ENCODE peak calls at places on chromosomes 11 and 22, in four cellular contexts. N is neural progenitor cell, P is small intestine, G is adipocyte. K is an unnamed sample.

GRCh38 chr11:70205049-70205725 is 2.1 kb downstream of the FADD start:
- DNase-seq in N (no peak), G (no peak), P (no peak), K (peak; percentile 22)

GRCh38 chr11:16226245-16226644 is 130.1 kb downstream of the SOX6 start:
- DNase-seq in N (no peak), P (peak; percentile 78), G (peak; percentile 32), K (no peak)

GRCh38 chr22:25420925-25421904 is 143.3 kb upstream of the GRK3 start:
- DNase-seq in G (no peak), P (no peak), N (peak; percentile 69), K (no peak)

GRCh38 chr11:117900720-117901440 is 24.4 kb upstream of the FXYD6 start:
- DNase-seq in P (no peak), G (no peak), N (no peak), K (no peak)

GRCh38 chr11:84419576-84419975 is 1133.4 kb upstream of the CCDC90B start:
- DNase-seq in N (peak; percentile 84), G (no peak), P (no peak), K (no peak)

GRCh38 chr11:116472661-116473060 is 300.1 kb downstream of the BUD13 start:
- DNase-seq in P (no peak), G (no peak), N (no peak), K (no peak)

GRCh38 chr11:76694664-76695063 is 24.1 kb upstream of the LRRC32 start:
- DNase-seq in N (no peak), P (no peak), G (peak; percentile 67), K (no peak)

GRCh38 chr22:43643362-43643761 is 168.7 kb downstream of the EFCAB6 start:
- DNase-seq in P (peak; percentile 14), G (no peak), N (no peak), K (no peak)

GRCh38 chr11:113505541-113506375 is 30.6 kb upstream of the DRD2 start:
- DNase-seq in N (peak; percentile 33), G (peak; percentile 2), P (peak; percentile 18), K (no peak)

GRCh38 chr22:30481711-30482110 is 9.9 kb upstream of the SEC14L3 start:
- DNase-seq in N (no peak), P (no peak), G (no peak), K (no peak)

GRCh38 chr11:68329993-68330699 is 17.8 kb downstream of the LRP5 start:
- DNase-seq in G (peak; percentile 35), P (no peak), N (no peak), K (no peak)

GRCh38 chr22:37544955-37545702 is 15.2 kb upstream of the CDC42EP1 start:
- DNase-seq in G (peak; percentile 89), P (peak; percentile 83), N (peak; percentile 83), K (peak; percentile 82)

GRCh38 chr11:27055065-27055682 is 14.6 kb downstream of the BBOX1 start:
- DNase-seq in P (peak; percentile 89), N (no peak), G (no peak), K (no peak)

GRCh38 chr22:25219948-25220442 is 556 bp downstream of the CRYBB2 start:
- DNase-seq in N (no peak), G (no peak), P (no peak), K (no peak)

GRCh38 chr11:109604506-109604905 is 182.5 kb downstream of the C11orf87 start:
- DNase-seq in N (no peak), G (no peak), P (no peak), K (no peak)

GRCh38 chr11:2582958-2583604 is 116.7 kb downstream of the KCNQ1OT1 start:
- DNase-seq in N (no peak), G (no peak), P (no peak), K (peak; percentile 26)

GRCh38 chr11:2444301-2445106 is at the start of the genes KCNQ1 and TRPM5:
- DNase-seq in G (peak; percentile 7), N (peak; percentile 89), P (peak; percentile 81), K (peak; percentile 76)

GRCh38 chr11:63663809-63664208 is 7.4 kb downstream of the ATL3 start:
- DNase-seq in N (no peak), G (peak; percentile 71), P (no peak), K (no peak)

GRCh38 chr22:16955678-16956210 is 52.3 kb downstream of the GAB4 start:
- DNase-seq in G (no peak), N (no peak), P (no peak), K (no peak)

GRCh38 chr22:37221424-37222336 is 9.4 kb upstream of the SSTR3 start:
- DNase-seq in N (no peak), P (no peak), G (no peak), K (no peak)

GRCh38 chr22:37802310-37803194 is 5.2 kb upstream of the GCAT start:
- DNase-seq in N (peak; percentile 90), G (peak; percentile 76), P (peak; percentile 57), K (peak; percentile 79)

GRCh38 chr11:91653091-91653754 is 571.4 kb upstream of the FAT3 start:
- DNase-seq in N (no peak), G (no peak), P (no peak), K (no peak)

GRCh38 chr11:25702417-25702816 is 629.5 kb upstream of the ANO3 start:
- DNase-seq in G (no peak), N (no peak), P (no peak), K (no peak)

GRCh38 chr11:127651888-127652221 is 651.3 kb upstream of the KIRREL3 start:
- DNase-seq in N (no peak), G (peak; percentile 1), P (no peak), K (no peak)

GRCh38 chr22:22080270-22080669 is 97.7 kb upstream of the TOP3B start:
- DNase-seq in N (no peak), G (no peak), P (no peak), K (no peak)

GRCh38 chr11:102807921-102808320 is 10.0 kb upstream of the MMP1 start:
- DNase-seq in P (peak; percentile 28), G (no peak), N (peak; percentile 77), K (no peak)

GRCh38 chr22:36741204-36741793 is 34.6 kb downstream of the IFT27 start:
- DNase-seq in N (peak; percentile 30), G (no peak), P (no peak), K (no peak)

GRCh38 chr11:6404341-6405038 is 14.2 kb downstream of the SMPD1 start:
- DNase-seq in N (peak; percentile 60), G (peak; percentile 17), P (peak; percentile 27), K (no peak)

GRCh38 chr11:3835100-3835485 is 5.7 kb downstream of the RHOG start:
- DNase-seq in N (no peak), P (peak; percentile 92), G (no peak), K (peak; percentile 44)

GRCh38 chr11:47726878-47727514 is 11.8 kb upstream of the AGBL2 start:
- DNase-seq in N (no peak), G (no peak), P (no peak), K (no peak)
- H3K36me3 ChIP-seq in N (peaks cover 38% of the 10 kb centered on the region), G (peaks cover 94% of the 10 kb centered on the region), P (peaks cover 33% of the 10 kb centered on the region), K (peaks cover 9% of the 10 kb centered on the region)

GRCh38 chr11:124751391-124751740 is 689 bp downstream of the VSIG2 start:
- DNase-seq in G (no peak), N (no peak), P (no peak), K (no peak)

GRCh38 chr11:124753624-124754023 is 1.6 kb upstream of the VSIG2 start:
- DNase-seq in P (no peak), G (no peak), N (no peak), K (no peak)

GRCh38 chr11:124753207-124753606 is 1.2 kb upstream of the VSIG2 start:
- DNase-seq in N (no peak), G (no peak), P (no peak), K (no peak)

GRCh38 chr11:124752471-124753100 is 531 bp upstream of the VSIG2 start:
- DNase-seq in N (no peak), G (no peak), P (no peak), K (no peak)

GRCh38 chr11:124751741-124752470 is at the start of gene VSIG2:
- DNase-seq in N (no peak), G (no peak), P (no peak), K (no peak)
- H3K4me1 ChIP-seq in N (no peaks in the 10 kb centered on the region), G (peaks cover 4% of the 10 kb centered on the region), P (no peaks in the 10 kb centered on the region), K (no peaks in the 10 kb centered on the region)

GRCh38 chr22:27704581-27704980 is 97.0 kb downstream of the MN1 start:
- DNase-seq in G (no peak), N (no peak), P (no peak), K (no peak)
- H3K36me3 ChIP-seq in G (no peaks in the 10 kb centered on the region), N (no peaks in the 10 kb centered on the region), P (no peaks in the 10 kb centered on the region), K (no peaks in the 10 kb centered on the region)

DNA sequence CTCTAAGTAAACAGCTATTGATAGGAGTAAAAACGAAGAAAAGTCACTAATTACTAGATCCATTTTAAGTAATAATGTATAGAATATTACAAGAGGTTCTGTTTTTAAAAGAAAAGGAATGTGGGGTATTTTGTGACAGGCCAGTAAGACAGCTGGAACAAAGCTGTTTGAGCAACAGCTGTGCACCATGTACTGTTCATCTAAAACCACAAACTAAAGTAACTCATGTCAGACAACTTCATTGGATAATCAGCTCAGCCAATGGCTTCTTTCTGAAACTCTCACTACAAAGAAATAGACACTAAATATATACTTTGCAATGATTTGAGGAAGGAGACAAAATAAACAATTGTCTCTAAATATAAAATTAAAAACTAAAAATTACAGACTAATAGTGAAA is 16.1 kb downstream of the RRAS2 start:
- DNase-seq in G (peak; percentile 69), N (no peak), P (no peak), K (no peak)
- H3K4me1 ChIP-seq in G (peaks cover 36% of the 10 kb centered on the region), N (peaks cover 23% of the 10 kb centered on the region), P (no peaks in the 10 kb centered on the region), K (no peaks in the 10 kb centered on the region)

DNA sequence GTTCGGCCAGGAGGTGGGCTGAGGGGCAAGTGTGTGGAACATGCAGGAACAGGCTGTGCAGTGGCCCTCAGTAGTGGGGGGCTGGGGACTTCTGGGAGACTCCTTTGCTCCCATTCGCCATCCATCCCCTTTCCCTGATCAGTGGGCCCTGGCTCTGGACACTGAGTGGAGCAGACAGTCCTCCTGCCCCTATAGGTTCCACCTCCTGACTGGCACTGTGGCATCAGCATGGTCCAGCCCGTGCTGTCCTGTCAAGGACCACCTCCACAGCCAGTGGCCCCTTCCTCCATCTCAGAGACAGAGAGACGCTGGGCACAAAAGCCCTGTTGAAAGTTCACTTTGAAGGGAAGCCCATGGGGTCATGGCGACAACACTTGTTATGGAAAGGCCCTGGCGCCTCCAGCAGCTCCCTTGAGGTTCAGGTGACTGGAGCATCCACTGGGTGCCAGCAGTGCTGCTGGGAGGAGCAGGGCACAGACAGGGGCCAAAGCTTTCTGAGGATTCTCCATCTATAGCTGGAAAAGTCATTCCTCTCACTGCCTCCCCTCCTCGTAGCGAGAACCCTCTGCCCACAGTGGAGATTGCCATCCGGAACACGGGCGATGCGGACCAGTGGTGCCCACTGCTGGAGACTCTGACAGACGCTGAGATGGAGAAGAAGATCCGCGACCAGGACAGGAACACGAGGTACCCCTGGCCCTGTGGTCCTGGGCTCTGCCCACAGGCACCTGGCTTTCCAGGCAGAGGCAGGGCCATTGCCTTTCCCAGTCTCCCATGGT is 5.6 kb downstream of the DERL3 start:
- DNase-seq in G (no peak), N (no peak), P (no peak), K (peak; percentile 63)
- H3K36me3 ChIP-seq in G (peaks cover 24% of the 10 kb centered on the region), N (no peaks in the 10 kb centered on the region), P (peaks cover 3% of the 10 kb centered on the region), K (no peaks in the 10 kb centered on the region)

DNA sequence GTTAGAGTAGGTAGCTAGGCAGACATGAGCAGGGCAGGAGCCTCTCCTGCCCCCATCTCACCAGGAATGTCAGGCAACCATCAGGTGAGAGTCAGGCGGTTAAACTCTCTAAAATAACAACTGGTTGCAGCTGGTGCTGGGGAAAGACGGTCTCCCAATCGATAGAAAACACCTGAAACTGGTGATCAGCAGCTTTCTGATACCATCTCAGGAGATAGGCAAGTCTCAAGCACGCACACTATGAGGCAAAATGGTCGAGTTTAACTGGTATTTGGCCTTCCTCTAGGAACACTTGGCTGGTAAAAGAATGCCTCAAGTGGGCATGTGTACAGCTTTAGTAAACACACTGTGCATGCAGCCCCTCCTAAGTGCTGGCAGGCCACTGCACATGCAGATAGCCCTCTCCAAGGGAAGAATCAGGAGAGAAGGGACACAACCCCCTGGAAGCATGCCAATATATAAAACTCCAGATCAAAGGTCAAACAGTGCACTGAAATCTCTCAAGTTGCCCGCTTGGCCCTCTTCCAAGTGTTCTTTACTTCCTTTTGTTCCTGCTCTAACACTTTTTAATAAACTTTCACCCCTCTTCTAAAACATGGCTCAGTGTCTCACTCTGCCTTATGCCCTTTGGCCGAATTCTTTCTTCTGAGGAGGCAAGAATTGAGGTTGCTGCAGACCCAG is 88.7 kb downstream of the USP35 start:
- DNase-seq in P (peak; percentile 96), N (no peak), G (no peak), K (no peak)
- H3K4me1 ChIP-seq in P (no peaks in the 10 kb centered on the region), N (no peaks in the 10 kb centered on the region), G (peaks cover 17% of the 10 kb centered on the region), K (no peaks in the 10 kb centered on the region)

K was measured in aorta.